ENCODE peak calls at places on chromosome 6, in four cellular contexts. One of them, this sample, is unnamed. For H3K4me1, the result is how much of the 10 kb centered on the place peaks cover.

GRCh38 chr6:6008648-6009421 is 2.1 kb upstream of the NRN1 start:
- DNase-seq in Peyer's patch: no peak
- DNase-seq in HCT116: peak
- DNase-seq in PC-3: peak
- DNase-seq in this sample: peak

GRCh38 chr6:12344949-12345693 is 55.0 kb downstream of the EDN1 start:
- DNase-seq in PC-3: no peak
- DNase-seq in HCT116: no peak
- DNase-seq in Peyer's patch: no peak
- DNase-seq in this sample: no peak

GRCh38 chr6:53165333-53165732 is 16.7 kb upstream of the GCM1 start:
- DNase-seq in PC-3: no peak
- DNase-seq in Peyer's patch: no peak
- DNase-seq in HCT116: no peak
- DNase-seq in this sample: no peak

GRCh38 chr6:11072080-11072479 is 21.6 kb upstream of the SMIM13 start:
- DNase-seq in Peyer's patch: no peak
- DNase-seq in HCT116: no peak
- DNase-seq in PC-3: no peak
- DNase-seq in this sample: no peak

GRCh38 chr6:165834613-165835259 is 171.7 kb upstream of the PDE10A start:
- DNase-seq in HCT116: no peak
- DNase-seq in PC-3: peak
- DNase-seq in Peyer's patch: no peak
- DNase-seq in this sample: peak

GRCh38 chr6:10555625-10556309 is 34.6 kb downstream of the GCNT2 start:
- DNase-seq in PC-3: no peak
- DNase-seq in Peyer's patch: no peak
- DNase-seq in HCT116: no peak
- DNase-seq in this sample: peak

GRCh38 chr6:45431314-45432058 is 53.8 kb upstream of the SUPT3H start:
- DNase-seq in Peyer's patch: no peak
- DNase-seq in HCT116: no peak
- DNase-seq in PC-3: no peak
- DNase-seq in this sample: no peak

GRCh38 chr6:138590796-138591709 is 91.8 kb upstream of the NHSL1 start:
- DNase-seq in PC-3: peak
- DNase-seq in Peyer's patch: peak
- DNase-seq in HCT116: peak
- DNase-seq in this sample: no peak

GRCh38 chr6:137415127-137415833 is 78.9 kb downstream of the OLIG3 start:
- DNase-seq in Peyer's patch: peak
- DNase-seq in PC-3: peak
- DNase-seq in HCT116: peak
- DNase-seq in this sample: peak

GRCh38 chr6:27133281-27134227 is 113.9 kb upstream of the PRSS16 start:
- DNase-seq in HCT116: peak
- DNase-seq in PC-3: peak
- DNase-seq in Peyer's patch: peak
- DNase-seq in this sample: peak

GRCh38 chr6:127539292-127539691 is 20.2 kb upstream of the MTCL3 start:
- DNase-seq in Peyer's patch: no peak
- DNase-seq in HCT116: no peak
- DNase-seq in PC-3: peak
- DNase-seq in this sample: no peak

GRCh38 chr6:167702241-167702827 is 124.4 kb upstream of the AFDN start:
- DNase-seq in HCT116: no peak
- DNase-seq in PC-3: no peak
- DNase-seq in Peyer's patch: no peak
- DNase-seq in this sample: no peak

GRCh38 chr6:157608221-157609075 is 214.6 kb upstream of the SNX9 start:
- DNase-seq in PC-3: no peak
- DNase-seq in HCT116: no peak
- DNase-seq in Peyer's patch: no peak
- DNase-seq in this sample: no peak

GRCh38 chr6:56771189-56771588 is 128.5 kb upstream of the DST start:
- DNase-seq in HCT116: no peak
- DNase-seq in PC-3: no peak
- DNase-seq in Peyer's patch: no peak
- DNase-seq in this sample: no peak

GRCh38 chr6:30076333-30076732 is 764 bp upstream of the RNF39 start:
- DNase-seq in HCT116: no peak
- DNase-seq in PC-3: no peak
- DNase-seq in Peyer's patch: no peak
- DNase-seq in this sample: no peak

GRCh38 chr6:107636486-107636885 is 146.6 kb downstream of the SOBP start:
- DNase-seq in HCT116: no peak
- DNase-seq in PC-3: no peak
- DNase-seq in Peyer's patch: no peak
- DNase-seq in this sample: peak

GRCh38 chr6:124881898-124882579 is 80.2 kb upstream of the RNF217 start:
- DNase-seq in Peyer's patch: no peak
- DNase-seq in PC-3: peak
- DNase-seq in HCT116: no peak
- DNase-seq in this sample: peak

GRCh38 chr6:96837138-96837971 is at the start of gene GPR63:
- DNase-seq in HCT116: peak
- DNase-seq in Peyer's patch: peak
- DNase-seq in PC-3: peak
- DNase-seq in this sample: peak

DNA sequence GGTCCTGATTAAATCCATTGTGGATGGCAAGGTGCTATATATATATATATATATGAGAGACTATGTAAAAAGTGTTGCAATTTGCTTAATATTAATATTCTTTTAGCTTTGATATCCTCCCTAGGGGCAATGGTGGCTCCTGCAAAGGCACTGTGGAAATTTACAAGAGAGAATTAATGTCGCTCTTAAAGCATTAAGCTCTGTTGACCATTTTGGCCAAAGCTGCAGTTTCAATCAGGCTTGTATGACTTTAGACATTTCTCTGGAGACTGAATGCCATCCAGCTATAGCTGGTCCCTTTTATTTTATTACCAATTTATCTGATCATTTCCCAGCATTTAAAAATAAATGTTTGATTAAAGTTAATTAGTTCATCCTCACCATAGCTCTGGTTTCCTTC is 155.3 kb downstream of the JARID2 start:
- DNase-seq in HCT116: no peak
- DNase-seq in PC-3: no peak
- DNase-seq in Peyer's patch: no peak
- DNase-seq in this sample: no peak
- H3K27ac ChIP-seq in HCT116: no peak
- H3K27ac ChIP-seq in PC-3: no peak
- H3K27ac ChIP-seq in Peyer's patch: no peak
- H3K27ac ChIP-seq in this sample: no peak

DNA sequence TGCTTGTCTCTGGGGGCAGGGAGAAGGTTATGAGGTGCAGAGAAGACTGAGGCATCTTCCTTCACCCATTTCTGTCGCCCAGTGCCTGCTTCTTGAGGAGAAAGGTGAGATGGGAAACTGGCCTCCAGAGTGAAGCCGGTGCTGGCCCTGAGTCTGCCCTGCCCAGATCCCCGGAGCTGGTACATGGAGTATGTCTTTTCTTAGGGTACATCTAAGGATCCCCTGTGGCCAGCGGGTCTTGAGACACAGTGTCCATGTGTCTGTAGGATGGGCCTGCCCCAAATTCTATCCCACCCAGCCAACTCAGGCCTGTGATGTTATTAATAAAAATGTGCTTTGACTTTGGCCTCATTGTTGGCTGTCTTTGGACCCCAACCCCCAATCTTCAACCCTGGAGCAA is 8.8 kb upstream of the BAK1 start:
- DNase-seq in Peyer's patch: no peak
- DNase-seq in HCT116: no peak
- DNase-seq in PC-3: no peak
- DNase-seq in this sample: no peak
- H3K4me1 ChIP-seq in Peyer's patch: under half
- H3K4me1 ChIP-seq in HCT116: under half
- H3K4me1 ChIP-seq in PC-3: under half
- H3K4me1 ChIP-seq in this sample: under half

GRCh38 chr6:24908555-24908954 is 27.2 kb downstream of the RIPOR2 start:
- DNase-seq in PC-3: peak
- DNase-seq in HCT116: no peak
- DNase-seq in Peyer's patch: no peak
- DNase-seq in this sample: no peak

GRCh38 chr6:24909281-24910216 is 26.2 kb downstream of the RIPOR2 start:
- DNase-seq in HCT116: no peak
- DNase-seq in PC-3: no peak
- DNase-seq in Peyer's patch: no peak
- DNase-seq in this sample: no peak

GRCh38 chr6:24910850-24911712 is 24.7 kb downstream of the RIPOR2 start:
- DNase-seq in PC-3: peak
- DNase-seq in Peyer's patch: peak
- DNase-seq in HCT116: no peak
- DNase-seq in this sample: peak

GRCh38 chr6:24910331-24910849 is 25.4 kb downstream of the RIPOR2 start:
- DNase-seq in PC-3: no peak
- DNase-seq in Peyer's patch: peak
- DNase-seq in HCT116: no peak
- DNase-seq in this sample: peak

GRCh38 chr6:24911983-24912382 is 23.8 kb downstream of the RIPOR2 start:
- DNase-seq in PC-3: no peak
- DNase-seq in HCT116: no peak
- DNase-seq in Peyer's patch: no peak
- DNase-seq in this sample: no peak
- H3K4me3 ChIP-seq in PC-3: no peak
- H3K4me3 ChIP-seq in HCT116: no peak
- H3K4me3 ChIP-seq in Peyer's patch: no peak
- H3K4me3 ChIP-seq in this sample: no peak

DNA sequence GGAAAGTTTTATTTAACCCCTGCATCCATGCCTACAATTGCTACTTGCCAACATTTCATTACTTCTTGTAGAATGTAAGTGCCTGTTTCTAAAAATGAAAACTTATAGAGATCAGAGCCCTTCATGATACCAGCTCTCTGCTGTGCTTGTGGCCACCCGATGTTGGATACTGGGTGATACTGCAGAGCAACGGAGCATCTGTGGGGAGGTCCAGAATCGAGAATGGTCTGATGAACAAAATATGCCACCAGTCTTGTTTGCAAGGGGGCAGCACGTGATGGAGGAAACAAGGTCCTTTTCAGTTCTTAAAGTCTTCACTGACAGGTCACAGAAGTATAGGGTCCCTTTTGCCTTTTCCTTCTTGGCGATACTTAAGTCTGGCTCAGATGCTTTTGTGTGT is 296.6 kb downstream of the QKI start:
- DNase-seq in HCT116: no peak
- DNase-seq in PC-3: no peak
- DNase-seq in Peyer's patch: no peak
- DNase-seq in this sample: no peak
- H3K27ac ChIP-seq in HCT116: no peak
- H3K27ac ChIP-seq in PC-3: no peak
- H3K27ac ChIP-seq in Peyer's patch: peak
- H3K27ac ChIP-seq in this sample: peak

DNA sequence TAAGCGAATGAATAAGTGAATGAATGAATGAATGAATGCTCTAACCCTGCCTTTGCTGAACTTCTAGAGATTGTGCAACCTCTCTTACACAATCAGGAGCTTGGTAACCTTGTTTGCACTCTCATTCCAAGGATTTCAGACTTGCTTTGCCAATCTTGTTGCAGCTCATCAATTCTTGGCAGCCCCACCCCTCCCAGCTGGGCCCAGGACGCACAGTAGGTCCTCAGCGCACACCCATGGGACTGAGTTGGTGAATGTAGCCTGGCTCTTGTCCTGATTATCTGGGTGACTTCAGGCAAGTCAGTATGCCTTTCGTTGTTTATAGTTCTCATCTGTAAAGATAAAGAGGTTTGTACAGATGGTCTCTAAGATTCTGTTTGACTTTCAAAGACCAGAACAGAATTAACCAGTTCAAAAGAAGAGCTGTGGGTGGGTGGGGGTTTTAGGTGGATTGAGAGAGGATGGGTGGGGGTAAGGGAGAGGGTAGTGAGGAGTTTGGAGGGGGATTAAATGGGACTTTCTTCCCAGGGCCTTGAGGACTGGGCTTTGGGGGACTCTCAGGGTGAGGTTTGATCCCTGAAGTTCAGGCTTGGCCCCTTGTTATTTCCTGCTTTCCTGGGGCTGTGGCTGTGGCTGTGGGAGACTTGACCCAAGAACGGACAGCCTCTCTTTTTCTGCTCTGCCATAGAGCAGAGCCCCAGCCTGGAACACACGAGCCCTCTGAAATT is 33.2 kb downstream of the VEGFA start:
- DNase-seq in Peyer's patch: no peak
- DNase-seq in PC-3: no peak
- DNase-seq in HCT116: no peak
- DNase-seq in this sample: peak
- H3K4me1 ChIP-seq in Peyer's patch: under half
- H3K4me1 ChIP-seq in PC-3: under half
- H3K4me1 ChIP-seq in HCT116: under half
- H3K4me1 ChIP-seq in this sample: under half

DNA sequence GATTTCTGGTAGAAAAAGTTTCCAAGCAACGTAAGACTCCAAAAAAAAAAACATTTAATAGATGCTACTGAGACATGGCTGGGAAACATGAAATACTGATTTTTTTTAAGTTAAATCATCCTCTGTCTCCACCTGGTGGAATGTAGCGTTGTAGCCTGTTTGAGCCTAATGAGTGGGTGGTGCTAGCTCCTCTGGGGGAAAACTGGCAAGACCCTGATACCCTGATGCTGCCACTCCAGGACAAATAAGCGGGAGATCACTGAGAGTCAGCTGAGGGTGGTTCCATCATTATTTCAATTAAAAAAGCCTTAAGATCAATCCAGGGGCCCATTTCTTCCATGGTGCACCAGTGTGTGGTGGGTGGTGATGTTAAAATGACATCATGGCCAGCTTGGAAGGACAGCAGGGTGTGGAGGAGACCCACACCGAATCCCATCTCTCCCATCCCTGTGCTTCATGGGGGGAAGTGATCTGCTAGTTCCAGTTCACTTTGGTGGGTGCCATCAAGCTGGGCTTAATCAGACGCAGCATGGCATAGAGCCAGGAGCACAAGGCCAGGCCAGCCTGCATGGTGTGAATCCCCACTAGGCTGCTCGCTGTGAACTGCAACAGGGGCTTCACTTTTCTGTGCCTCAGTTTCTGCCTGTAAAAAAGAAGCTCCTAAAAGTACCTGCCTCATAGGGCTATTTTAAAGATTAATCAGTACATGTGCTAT is 12.8 kb upstream of the MRPS10 start:
- DNase-seq in Peyer's patch: no peak
- DNase-seq in PC-3: peak
- DNase-seq in HCT116: no peak
- DNase-seq in this sample: peak
- H3K4me3 ChIP-seq in Peyer's patch: no peak
- H3K4me3 ChIP-seq in PC-3: no peak
- H3K4me3 ChIP-seq in HCT116: no peak
- H3K4me3 ChIP-seq in this sample: no peak

This sample was measured in right cardiac atrium.